ENCODE peak calls at places on chromosomes 11 and 22, in nine cellular contexts. One of them, this sample, is unnamed.

GRCh38 chr11:126123686-126124085 is 61.0 kb upstream of the CDON start:
- DNase-seq in neural progenitor cell: no peak
- DNase-seq in K562: no peak
- DNase-seq in fibroblast of lung: no peak
- DNase-seq in mammary epithelial cell: no peak
- DNase-seq in PC-3: peak; percentile 25
- DNase-seq in HCT116: no peak
- DNase-seq in GM12878: no peak
- DNase-seq in GM23248: no peak
- DNase-seq in this sample: no peak

GRCh38 chr11:73268671-73269271 is 3.4 kb upstream of the P2RY6 start:
- DNase-seq in neural progenitor cell: no peak
- DNase-seq in K562: no peak
- DNase-seq in fibroblast of lung: no peak
- DNase-seq in mammary epithelial cell: no peak
- DNase-seq in PC-3: no peak
- DNase-seq in HCT116: no peak
- DNase-seq in GM12878: no peak
- DNase-seq in GM23248: no peak
- DNase-seq in this sample: no peak

GRCh38 chr11:128802358-128802981 is 64.6 kb downstream of the KCNJ1 start:
- DNase-seq in neural progenitor cell: peak; percentile 68
- DNase-seq in K562: peak; percentile 3
- DNase-seq in fibroblast of lung: peak; percentile 15
- DNase-seq in mammary epithelial cell: peak; percentile 26
- DNase-seq in PC-3: peak; percentile 72
- DNase-seq in HCT116: peak; percentile 21
- DNase-seq in GM12878: no peak
- DNase-seq in GM23248: peak; percentile 35
- DNase-seq in this sample: no peak

GRCh38 chr11:69380451-69380901 is 86.5 kb downstream of the MYEOV start:
- DNase-seq in neural progenitor cell: no peak
- DNase-seq in K562: no peak
- DNase-seq in fibroblast of lung: no peak
- DNase-seq in mammary epithelial cell: no peak
- DNase-seq in PC-3: no peak
- DNase-seq in HCT116: no peak
- DNase-seq in GM12878: no peak
- DNase-seq in GM23248: no peak
- DNase-seq in this sample: no peak

GRCh38 chr11:61362542-61362875 is 335 bp downstream of the TMEM138 start:
- DNase-seq in neural progenitor cell: no peak
- DNase-seq in K562: peak; percentile 55
- DNase-seq in fibroblast of lung: peak; percentile 61
- DNase-seq in mammary epithelial cell: no peak
- DNase-seq in PC-3: peak; percentile 34
- DNase-seq in HCT116: no peak
- DNase-seq in GM12878: no peak
- DNase-seq in GM23248: peak; percentile 90
- DNase-seq in this sample: peak; percentile 38

GRCh38 chr11:10459029-10459970 is 4.2 kb downstream of the AMPD3 start:
- DNase-seq in neural progenitor cell: no peak
- DNase-seq in K562: peak; percentile 68
- DNase-seq in fibroblast of lung: no peak
- DNase-seq in mammary epithelial cell: no peak
- DNase-seq in PC-3: no peak
- DNase-seq in HCT116: no peak
- DNase-seq in GM12878: peak; percentile 80
- DNase-seq in GM23248: no peak
- DNase-seq in this sample: peak; percentile 87

GRCh38 chr11:75668508-75669297 is at the start of gene MAP6:
- DNase-seq in neural progenitor cell: peak; percentile 85
- DNase-seq in K562: peak; percentile 22
- DNase-seq in fibroblast of lung: peak; percentile 25
- DNase-seq in mammary epithelial cell: peak; percentile 19
- DNase-seq in PC-3: peak; percentile 39
- DNase-seq in HCT116: no peak
- DNase-seq in GM12878: no peak
- DNase-seq in GM23248: peak; percentile 71
- DNase-seq in this sample: no peak

GRCh38 chr11:96307748-96308133 is 35.3 kb downstream of the MAML2 start:
- DNase-seq in neural progenitor cell: no peak
- DNase-seq in K562: no peak
- DNase-seq in fibroblast of lung: peak; percentile 94
- DNase-seq in mammary epithelial cell: peak; percentile 90
- DNase-seq in PC-3: peak; percentile 98
- DNase-seq in HCT116: peak; percentile 84
- DNase-seq in GM12878: no peak
- DNase-seq in GM23248: peak; percentile 92
- DNase-seq in this sample: no peak

GRCh38 chr11:130379276-130379675 is 49.1 kb downstream of the ADAMTS8 start:
- DNase-seq in neural progenitor cell: no peak
- DNase-seq in K562: no peak
- DNase-seq in fibroblast of lung: no peak
- DNase-seq in mammary epithelial cell: no peak
- DNase-seq in PC-3: no peak
- DNase-seq in HCT116: no peak
- DNase-seq in GM12878: no peak
- DNase-seq in GM23248: no peak
- DNase-seq in this sample: no peak

GRCh38 chr22:36425977-36426523 is 38.3 kb upstream of the MYH9 start:
- DNase-seq in neural progenitor cell: peak; percentile 49
- DNase-seq in K562: peak; percentile 82
- DNase-seq in fibroblast of lung: peak; percentile 59
- DNase-seq in mammary epithelial cell: no peak
- DNase-seq in PC-3: no peak
- DNase-seq in HCT116: no peak
- DNase-seq in GM12878: no peak
- DNase-seq in GM23248: no peak
- DNase-seq in this sample: no peak

GRCh38 chr11:392102-392777 is 1.8 kb upstream of the PKP3 start:
- DNase-seq in neural progenitor cell: no peak
- DNase-seq in K562: no peak
- DNase-seq in fibroblast of lung: no peak
- DNase-seq in mammary epithelial cell: no peak
- DNase-seq in PC-3: no peak
- DNase-seq in HCT116: no peak
- DNase-seq in GM12878: no peak
- DNase-seq in GM23248: no peak
- DNase-seq in this sample: no peak

GRCh38 chr11:18668131-18668530 is 30.4 kb upstream of the TMEM86A start:
- DNase-seq in neural progenitor cell: no peak
- DNase-seq in K562: no peak
- DNase-seq in fibroblast of lung: no peak
- DNase-seq in mammary epithelial cell: no peak
- DNase-seq in PC-3: peak; percentile 28
- DNase-seq in HCT116: no peak
- DNase-seq in GM12878: no peak
- DNase-seq in GM23248: no peak
- DNase-seq in this sample: no peak

GRCh38 chr11:86517557-86517956 is 142.9 kb downstream of the CCDC81 start:
- DNase-seq in neural progenitor cell: no peak
- DNase-seq in K562: no peak
- DNase-seq in fibroblast of lung: no peak
- DNase-seq in mammary epithelial cell: no peak
- DNase-seq in PC-3: peak; percentile 27
- DNase-seq in HCT116: no peak
- DNase-seq in GM12878: no peak
- DNase-seq in GM23248: no peak
- DNase-seq in this sample: no peak

GRCh38 chr11:60991457-60991856 is 20.0 kb downstream of the CD6 start:
- DNase-seq in neural progenitor cell: no peak
- DNase-seq in K562: no peak
- DNase-seq in fibroblast of lung: no peak
- DNase-seq in mammary epithelial cell: no peak
- DNase-seq in PC-3: no peak
- DNase-seq in HCT116: no peak
- DNase-seq in GM12878: no peak
- DNase-seq in GM23248: no peak
- DNase-seq in this sample: no peak

GRCh38 chr11:122115520-122116343 is at the start of gene BLID:
- DNase-seq in neural progenitor cell: peak; percentile 80
- DNase-seq in K562: peak; percentile 2
- DNase-seq in fibroblast of lung: peak; percentile 44
- DNase-seq in mammary epithelial cell: no peak
- DNase-seq in PC-3: peak; percentile 66
- DNase-seq in HCT116: no peak
- DNase-seq in GM12878: no peak
- DNase-seq in GM23248: peak; percentile 63
- DNase-seq in this sample: no peak

GRCh38 chr11:12017243-12017678 is 8.8 kb upstream of the DKK3 start:
- DNase-seq in neural progenitor cell: no peak
- DNase-seq in K562: no peak
- DNase-seq in fibroblast of lung: peak; percentile 66
- DNase-seq in mammary epithelial cell: peak; percentile 37
- DNase-seq in PC-3: no peak
- DNase-seq in HCT116: no peak
- DNase-seq in GM12878: no peak
- DNase-seq in GM23248: peak; percentile 93
- DNase-seq in this sample: no peak

GRCh38 chr11:69898123-69898522 is 78.9 kb upstream of the FGF3 start:
- DNase-seq in neural progenitor cell: no peak
- DNase-seq in K562: no peak
- DNase-seq in fibroblast of lung: no peak
- DNase-seq in mammary epithelial cell: no peak
- DNase-seq in PC-3: no peak
- DNase-seq in HCT116: no peak
- DNase-seq in GM12878: no peak
- DNase-seq in GM23248: no peak
- DNase-seq in this sample: no peak

DNA sequence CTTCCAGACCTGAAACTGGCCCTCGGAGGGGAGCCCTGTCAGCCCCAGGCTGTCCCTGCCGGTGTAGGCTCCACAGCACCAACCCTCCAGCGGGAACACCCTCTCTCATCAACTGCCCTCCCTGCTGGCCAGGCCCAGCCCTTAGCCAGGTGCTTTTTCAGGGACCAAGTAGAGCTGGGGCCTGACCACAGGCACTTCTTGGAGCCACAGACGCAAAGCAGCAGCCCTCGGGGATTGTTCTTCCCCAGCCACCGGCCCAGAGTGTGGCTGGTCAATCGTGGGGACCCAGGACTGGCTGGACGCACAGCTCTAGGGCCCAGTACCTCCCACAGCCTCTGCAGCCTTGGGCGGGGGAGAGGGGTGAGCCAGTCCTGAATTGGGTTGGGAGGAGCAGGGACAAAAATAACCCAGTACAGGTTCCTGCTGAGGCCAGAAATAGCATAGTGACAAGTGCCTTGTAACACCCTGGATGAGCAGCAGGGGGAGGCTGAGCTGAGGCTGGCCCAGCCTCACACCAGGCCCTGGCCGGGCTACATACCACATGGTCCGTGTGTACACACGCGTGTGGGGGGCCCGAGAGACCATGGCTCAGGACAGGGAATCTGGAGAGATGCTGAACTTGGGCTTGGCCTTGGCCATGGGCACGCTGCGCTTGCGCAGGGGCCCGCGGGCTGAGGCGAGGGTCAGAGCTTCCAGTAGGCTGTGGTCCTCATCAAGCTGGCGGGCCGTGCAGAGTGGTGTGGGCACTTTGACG is 2.0 kb downstream of the KCNJ11 start:
- DNase-seq in neural progenitor cell: peak; percentile 69
- DNase-seq in K562: peak; percentile 81
- DNase-seq in fibroblast of lung: peak; percentile 26
- DNase-seq in mammary epithelial cell: no peak
- DNase-seq in PC-3: peak; percentile 62
- DNase-seq in HCT116: peak; percentile 18
- DNase-seq in GM12878: no peak
- DNase-seq in GM23248: peak; percentile 69
- DNase-seq in this sample: peak; percentile 81
- H3K9ac ChIP-seq in neural progenitor cell: no peak overlapping the region
- H3K9ac ChIP-seq in K562: peak overlapping the region; percentile 82
- H3K9ac ChIP-seq in fibroblast of lung: no peak overlapping the region
- H3K9ac ChIP-seq in mammary epithelial cell: no peak overlapping the region
- H3K9ac ChIP-seq in PC-3: no peak overlapping the region
- H3K9ac ChIP-seq in HCT116: no peak overlapping the region
- H3K9ac ChIP-seq in GM12878: no peak overlapping the region
- H3K9ac ChIP-seq in GM23248: no peak overlapping the region
- H3K9ac ChIP-seq in this sample: peak overlapping the region; percentile 77

GRCh38 chr11:132718711-132719641 is 813.3 kb downstream of the OPCML start:
- DNase-seq in neural progenitor cell: no peak
- DNase-seq in K562: no peak
- DNase-seq in fibroblast of lung: no peak
- DNase-seq in mammary epithelial cell: no peak
- DNase-seq in PC-3: no peak
- DNase-seq in HCT116: no peak
- DNase-seq in GM12878: no peak
- DNase-seq in GM23248: peak; percentile 27
- DNase-seq in this sample: peak; percentile 89
- H3K4me3 ChIP-seq in neural progenitor cell: no peak overlapping the region
- H3K4me3 ChIP-seq in K562: no peak overlapping the region
- H3K4me3 ChIP-seq in fibroblast of lung: no peak overlapping the region
- H3K4me3 ChIP-seq in mammary epithelial cell: no peak overlapping the region
- H3K4me3 ChIP-seq in PC-3: no peak overlapping the region
- H3K4me3 ChIP-seq in HCT116: no peak overlapping the region
- H3K4me3 ChIP-seq in GM12878: no peak overlapping the region
- H3K4me3 ChIP-seq in GM23248: no peak overlapping the region
- H3K4me3 ChIP-seq in this sample: peak overlapping the region; percentile 31

GRCh38 chr22:44752285-44753188 is at the start of gene ARHGAP8:
- DNase-seq in neural progenitor cell: peak; percentile 38
- DNase-seq in K562: no peak
- DNase-seq in fibroblast of lung: no peak
- DNase-seq in mammary epithelial cell: no peak
- DNase-seq in PC-3: peak; percentile 43
- DNase-seq in HCT116: no peak
- DNase-seq in GM12878: no peak
- DNase-seq in GM23248: no peak
- DNase-seq in this sample: no peak
- TF ChIP-seq EZH2 in neural progenitor cell: peak; percentile 43
- TF ChIP-seq EZH2 in K562: no peak
- TF ChIP-seq EZH2 in fibroblast of lung: peak; percentile 73
- TF ChIP-seq EZH2 in mammary epithelial cell: no peak
- TF ChIP-seq EZH2 in PC-3: no peak
- TF ChIP-seq EZH2 in HCT116: no peak
- TF ChIP-seq EZH2 in GM12878: no peak
- TF ChIP-seq EZH2 in GM23248: peak; percentile 65
- TF ChIP-seq EZH2 in this sample: no peak

DNA sequence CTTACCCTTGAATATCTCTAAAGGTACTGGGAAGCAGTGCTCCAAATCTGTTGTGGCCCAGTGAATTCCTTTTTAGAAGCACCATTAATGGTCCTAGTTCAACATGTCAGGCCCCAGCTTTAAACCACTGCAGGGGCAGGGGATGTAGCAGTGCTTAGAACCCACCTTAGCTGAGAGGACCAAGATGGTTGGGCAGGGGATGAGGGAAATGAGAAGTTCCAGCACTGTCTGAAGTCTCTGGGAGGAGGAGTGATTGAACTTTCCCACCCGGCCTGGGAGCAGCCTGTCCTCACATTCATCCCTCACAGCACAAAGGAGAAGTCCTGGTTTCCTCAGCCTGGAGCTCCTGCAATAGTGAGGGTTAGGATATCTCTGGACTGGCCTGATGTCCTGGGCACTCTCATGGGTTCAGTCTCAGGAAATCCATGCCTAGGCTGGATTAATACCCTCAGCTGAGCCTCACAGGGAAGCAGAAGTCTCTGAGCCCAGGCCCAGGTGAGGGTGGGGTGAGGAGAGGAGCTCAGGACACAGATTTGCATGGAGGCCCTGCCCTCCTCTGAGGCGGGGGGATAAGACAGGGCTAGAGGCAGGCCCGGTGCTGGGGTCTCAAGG is 28.6 kb upstream of the PRAME start:
- DNase-seq in neural progenitor cell: no peak
- DNase-seq in K562: no peak
- DNase-seq in fibroblast of lung: no peak
- DNase-seq in mammary epithelial cell: no peak
- DNase-seq in PC-3: no peak
- DNase-seq in HCT116: no peak
- DNase-seq in GM12878: no peak
- DNase-seq in GM23248: no peak
- DNase-seq in this sample: no peak
- H3K9ac ChIP-seq in neural progenitor cell: no peak overlapping the region
- H3K9ac ChIP-seq in K562: no peak overlapping the region
- H3K9ac ChIP-seq in fibroblast of lung: no peak overlapping the region
- H3K9ac ChIP-seq in mammary epithelial cell: no peak overlapping the region
- H3K9ac ChIP-seq in PC-3: no peak overlapping the region
- H3K9ac ChIP-seq in HCT116: no peak overlapping the region
- H3K9ac ChIP-seq in GM12878: no peak overlapping the region
- H3K9ac ChIP-seq in GM23248: no peak overlapping the region
- H3K9ac ChIP-seq in this sample: no peak overlapping the region